ENCODE peak calls at places on chromosome 16, in eight cellular contexts. E is RWPE1, N is astrocyte of the cerebellum, D is glutamatergic neuron, W is kidney, V is cardiac muscle cell, K is WTC11, C is HCT116. S is an unnamed sample.
A peak's percentile ranks its signal among the peaks of the same experiment; 100 is the strongest.

GRCh38 chr16:48613061-48613957 is 3.3 kb upstream of the N4BP1 start:
- DNase-seq in E (no peak), N (no peak), D (no peak), W (no peak), V (no peak), K (no peak), C (no peak), S (no peak)

GRCh38 chr16:12961621-12962020 is 60.2 kb downstream of the SHISA9 start:
- DNase-seq in E (no peak), N (no peak), D (no peak), W (no peak), V (no peak), K (no peak), C (no peak), S (no peak)

GRCh38 chr16:79143026-79143425 is 457.5 kb downstream of the MAF start:
- DNase-seq in E (no peak), N (no peak), D (no peak), W (no peak), V (no peak), K (no peak), C (no peak), S (no peak)

GRCh38 chr16:17470871-17471744 is at the start of gene XYLT1:
- DNase-seq in E (peak; percentile 78), N (peak; percentile 60), D (peak; percentile 76), W (peak; percentile 76), V (peak; percentile 69), K (peak; percentile 72), C (no peak), S (peak; percentile 79)

GRCh38 chr16:75060708-75061107 is 55.9 kb downstream of the LDHD start:
- DNase-seq in E (no peak), N (no peak), D (no peak), W (no peak), V (no peak), K (no peak), C (no peak), S (no peak)

GRCh38 chr16:27383511-27384243 is 18.3 kb upstream of the IL21R start:
- DNase-seq in E (no peak), N (no peak), D (no peak), W (no peak), V (no peak), K (no peak), C (no peak), S (no peak)

GRCh38 chr16:31072540-31073072 is 1.4 kb downstream of the ZNF668 start:
- DNase-seq in E (peak; percentile 33), N (no peak), D (no peak), W (no peak), V (no peak), K (no peak), C (no peak), S (peak; percentile 23)

GRCh38 chr16:49019081-49019633 is 262.5 kb downstream of the CBLN1 start:
- DNase-seq in E (no peak), N (peak; percentile 61), D (peak; percentile 62), W (no peak), V (peak; percentile 42), K (peak; percentile 41), C (no peak), S (peak; percentile 83)

GRCh38 chr16:6018848-6019489 is 921.4 kb upstream of the EEF2KMT start:
- DNase-seq in E (no peak), N (no peak), D (peak; percentile 67), W (peak; percentile 72), V (peak; percentile 52), K (no peak), C (no peak), S (peak; percentile 61)

GRCh38 chr16:5504028-5504758 is 406.6 kb upstream of the EEF2KMT start:
- DNase-seq in E (no peak), N (peak; percentile 74), D (no peak), W (peak; percentile 80), V (no peak), K (no peak), C (no peak), S (no peak)

GRCh38 chr16:82756283-82756599 is 129.5 kb downstream of the CDH13 start:
- DNase-seq in E (no peak), N (no peak), D (no peak), W (no peak), V (no peak), K (no peak), C (no peak), S (no peak)

GRCh38 chr16:82753821-82754220 is 127.1 kb downstream of the CDH13 start:
- DNase-seq in E (no peak), N (no peak), D (no peak), W (no peak), V (no peak), K (no peak), C (no peak), S (no peak)

GRCh38 chr16:82758406-82758805 is 131.6 kb downstream of the CDH13 start:
- DNase-seq in E (no peak), N (no peak), D (no peak), W (no peak), V (no peak), K (no peak), C (no peak), S (no peak)

GRCh38 chr16:82754716-82755513 is 128.1 kb downstream of the CDH13 start:
- DNase-seq in E (no peak), N (no peak), D (no peak), W (no peak), V (no peak), K (no peak), C (no peak), S (no peak)

GRCh38 chr16:82755570-82756282 is 129.0 kb downstream of the CDH13 start:
- DNase-seq in E (no peak), N (no peak), D (no peak), W (no peak), V (peak; percentile 5), K (peak; percentile 14), C (no peak), S (no peak)
- TF ChIP-seq CTCF in E (no peak), N (peak; percentile 50), D (peak; percentile 52), W (no peak), V (peak; percentile 34), K (no peak), C (peak; percentile 26), S (peak; percentile 39)

GRCh38 chr16:425740-426114 is 278 bp downstream of the RAB11FIP3 start:
- DNase-seq in E (peak; percentile 19), N (no peak), D (no peak), W (no peak), V (peak; percentile 47), K (peak; percentile 32), C (no peak), S (no peak)

GRCh38 chr16:424033-424622 is 1.3 kb upstream of the RAB11FIP3 start:
- DNase-seq in E (peak; percentile 90), N (peak; percentile 97), D (no peak), W (no peak), V (no peak), K (no peak), C (no peak), S (no peak)

GRCh38 chr16:426115-426905 is 861 bp downstream of the RAB11FIP3 start:
- DNase-seq in E (peak; percentile 19), N (no peak), D (peak; percentile 52), W (no peak), V (peak; percentile 30), K (peak; percentile 54), C (no peak), S (peak; percentile 38)

GRCh38 chr16:424623-425081 is 797 bp upstream of the RAB11FIP3 start:
- DNase-seq in E (no peak), N (no peak), D (no peak), W (peak; percentile 85), V (no peak), K (no peak), C (no peak), S (peak; percentile 22)

GRCh38 chr16:425082-425718 is at the start of gene RAB11FIP3:
- DNase-seq in E (peak; percentile 80), N (peak; percentile 31), D (peak; percentile 90), W (peak; percentile 92), V (peak; percentile 86), K (peak; percentile 80), C (peak; percentile 29), S (peak; percentile 87)
- TF ChIP-seq CTCF in E (no peak), N (peak; percentile 29), D (no peak), W (no peak), V (peak; percentile 33), K (no peak), C (no peak), S (no peak)

DNA sequence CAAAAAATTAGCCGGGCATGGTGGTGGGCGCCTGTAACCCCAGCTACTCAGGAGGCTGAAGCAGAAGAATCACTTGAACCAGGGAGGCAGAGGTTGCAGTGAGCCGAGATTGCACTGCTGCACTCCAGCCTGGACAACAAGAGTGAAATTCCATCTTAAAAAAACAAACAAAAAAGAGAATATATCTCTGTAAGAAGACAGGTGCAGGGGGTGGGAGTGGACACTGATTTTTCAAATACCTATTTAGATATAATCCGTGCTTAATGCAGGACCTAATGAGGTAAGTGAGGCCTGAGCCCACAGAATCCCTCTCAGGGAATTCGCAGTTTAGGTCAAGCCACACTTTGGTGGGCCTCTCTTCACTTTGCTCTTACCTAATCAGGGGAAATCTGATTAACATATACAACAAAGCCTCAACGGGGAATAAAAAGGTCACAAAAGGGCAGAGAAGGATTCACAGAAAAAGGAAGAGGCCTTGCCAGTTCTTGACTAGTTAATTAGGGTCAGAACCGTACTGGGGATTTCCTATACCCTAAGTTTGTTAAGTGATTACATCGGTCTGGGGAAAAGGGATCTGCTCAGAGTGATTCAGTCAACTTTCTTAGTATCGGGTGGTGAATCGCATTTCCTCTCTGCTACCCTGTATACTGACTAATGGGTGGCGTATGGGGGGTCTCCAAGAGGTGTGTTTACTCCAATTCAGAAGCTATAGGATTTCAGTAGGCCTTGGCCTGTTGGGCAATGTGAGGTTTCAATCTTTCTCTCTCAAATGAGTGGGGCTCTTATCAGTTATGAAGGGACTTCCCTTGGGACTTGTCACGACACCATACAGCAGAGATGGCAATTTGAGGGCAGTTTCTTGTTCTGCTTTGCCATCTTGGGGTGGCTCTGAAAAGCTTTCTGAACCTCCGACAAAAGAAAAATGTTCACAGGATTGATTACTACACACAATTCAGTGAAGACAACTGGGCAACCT is 1.9 kb upstream of the NFAT5 start:
- DNase-seq in E (peak; percentile 23), N (no peak), D (no peak), W (no peak), V (no peak), K (no peak), C (no peak), S (no peak)
- TF ChIP-seq CTCF in E (no peak), N (no peak), D (no peak), W (peak; percentile 2), V (no peak), K (no peak), C (no peak), S (no peak)

GRCh38 chr16:736936-737481 is 3.8 kb downstream of the CIAO3 start:
- DNase-seq in E (no peak), N (no peak), D (no peak), W (no peak), V (no peak), K (no peak), C (no peak), S (no peak)

GRCh38 chr16:741986-742629 is 1.3 kb upstream of the CIAO3 start:
- DNase-seq in E (no peak), N (no peak), D (no peak), W (no peak), V (no peak), K (no peak), C (no peak), S (no peak)

GRCh38 chr16:740764-741505 is at the start of gene CIAO3:
- DNase-seq in E (peak; percentile 85), N (peak; percentile 69), D (peak; percentile 95), W (peak; percentile 96), V (peak; percentile 95), K (peak; percentile 93), C (peak; percentile 76), S (peak; percentile 94)

GRCh38 chr16:739560-740458 is 988 bp downstream of the CIAO3 start:
- DNase-seq in E (no peak), N (no peak), D (no peak), W (no peak), V (no peak), K (no peak), C (no peak), S (no peak)

GRCh38 chr16:740459-740763 is 386 bp downstream of the CIAO3 start:
- DNase-seq in E (no peak), N (no peak), D (no peak), W (no peak), V (no peak), K (no peak), C (no peak), S (peak; percentile 48)
- TF ChIP-seq CTCF in E (no peak), N (no peak), D (no peak), W (no peak), V (no peak), K (no peak), C (no peak), S (no peak)

S was measured in nephron progenitor cell.